ENCODE peak calls at places on chromosomes 16 and 17, in five cellular contexts. One of them, this sample, is unnamed.

GRCh38 chr17:5219536-5219935 is 15.1 kb downstream of the SCIMP start:
- DNase-seq in left ventricle myocardium inferior: no peak
- DNase-seq in dorsolateral prefrontal cortex: no peak
- DNase-seq in WERI-Rb-1: no peak
- DNase-seq in mucosa of descending colon: no peak
- DNase-seq in this sample: no peak

GRCh38 chr17:38898812-38899348 is 26.5 kb upstream of the LASP1NB start:
- DNase-seq in dorsolateral prefrontal cortex: no peak
- DNase-seq in left ventricle myocardium inferior: no peak
- DNase-seq in mucosa of descending colon: peak
- DNase-seq in WERI-Rb-1: no peak
- DNase-seq in this sample: no peak

GRCh38 chr16:49652441-49653175 is 203.3 kb downstream of the ZNF423 start:
- DNase-seq in mucosa of descending colon: peak
- DNase-seq in dorsolateral prefrontal cortex: no peak
- DNase-seq in left ventricle myocardium inferior: peak
- DNase-seq in WERI-Rb-1: no peak
- DNase-seq in this sample: no peak

GRCh38 chr16:2278956-2279800 is 11.3 kb upstream of the RNPS1 start:
- DNase-seq in WERI-Rb-1: peak
- DNase-seq in mucosa of descending colon: no peak
- DNase-seq in dorsolateral prefrontal cortex: peak
- DNase-seq in left ventricle myocardium inferior: no peak
- DNase-seq in this sample: no peak

GRCh38 chr17:298791-299450 is 53.7 kb downstream of the RPH3AL start:
- DNase-seq in mucosa of descending colon: no peak
- DNase-seq in left ventricle myocardium inferior: peak
- DNase-seq in WERI-Rb-1: no peak
- DNase-seq in dorsolateral prefrontal cortex: no peak
- DNase-seq in this sample: no peak

GRCh38 chr17:74513987-74514631 is 17.2 kb downstream of the CD300LB start:
- DNase-seq in left ventricle myocardium inferior: no peak
- DNase-seq in WERI-Rb-1: peak
- DNase-seq in dorsolateral prefrontal cortex: no peak
- DNase-seq in mucosa of descending colon: peak
- DNase-seq in this sample: peak

GRCh38 chr17:60134396-60135159 is 15.2 kb upstream of the CA4 start:
- DNase-seq in WERI-Rb-1: peak
- DNase-seq in mucosa of descending colon: peak
- DNase-seq in left ventricle myocardium inferior: no peak
- DNase-seq in dorsolateral prefrontal cortex: no peak
- DNase-seq in this sample: no peak

GRCh38 chr16:57998484-57998883 is 2.0 kb downstream of the ZNF319 start:
- DNase-seq in WERI-Rb-1: no peak
- DNase-seq in dorsolateral prefrontal cortex: no peak
- DNase-seq in mucosa of descending colon: peak
- DNase-seq in left ventricle myocardium inferior: peak
- DNase-seq in this sample: no peak

GRCh38 chr17:49214665-49215360 is 4.3 kb downstream of the ABI3 start:
- DNase-seq in WERI-Rb-1: no peak
- DNase-seq in dorsolateral prefrontal cortex: no peak
- DNase-seq in mucosa of descending colon: no peak
- DNase-seq in left ventricle myocardium inferior: no peak
- DNase-seq in this sample: no peak

GRCh38 chr17:38454528-38454927 is 26.3 kb downstream of the ARHGAP23 start:
- DNase-seq in mucosa of descending colon: peak
- DNase-seq in WERI-Rb-1: no peak
- DNase-seq in left ventricle myocardium inferior: peak
- DNase-seq in dorsolateral prefrontal cortex: peak
- DNase-seq in this sample: no peak

GRCh38 chr17:62995377-62995885 is 29.4 kb downstream of the TANC2 start:
- DNase-seq in dorsolateral prefrontal cortex: no peak
- DNase-seq in left ventricle myocardium inferior: no peak
- DNase-seq in mucosa of descending colon: peak
- DNase-seq in WERI-Rb-1: peak
- DNase-seq in this sample: no peak

GRCh38 chr17:82296511-82297279 is 20.7 kb downstream of the CD7 start:
- DNase-seq in left ventricle myocardium inferior: no peak
- DNase-seq in mucosa of descending colon: no peak
- DNase-seq in dorsolateral prefrontal cortex: no peak
- DNase-seq in WERI-Rb-1: no peak
- DNase-seq in this sample: no peak

GRCh38 chr16:14111713-14112538 is 40.8 kb downstream of the MRTFB start:
- DNase-seq in mucosa of descending colon: peak
- DNase-seq in WERI-Rb-1: no peak
- DNase-seq in dorsolateral prefrontal cortex: peak
- DNase-seq in left ventricle myocardium inferior: peak
- DNase-seq in this sample: no peak

GRCh38 chr16:27843800-27844199 is 219.7 kb downstream of the GSG1L start:
- DNase-seq in left ventricle myocardium inferior: no peak
- DNase-seq in mucosa of descending colon: no peak
- DNase-seq in dorsolateral prefrontal cortex: no peak
- DNase-seq in WERI-Rb-1: no peak
- DNase-seq in this sample: no peak

GRCh38 chr16:54347961-54348360 is 61.4 kb upstream of the IRX3 start:
- DNase-seq in mucosa of descending colon: peak
- DNase-seq in dorsolateral prefrontal cortex: no peak
- DNase-seq in left ventricle myocardium inferior: no peak
- DNase-seq in WERI-Rb-1: no peak
- DNase-seq in this sample: no peak

GRCh38 chr17:74778960-74779359 is 2.8 kb upstream of the NAT9 start:
- DNase-seq in dorsolateral prefrontal cortex: no peak
- DNase-seq in WERI-Rb-1: no peak
- DNase-seq in left ventricle myocardium inferior: no peak
- DNase-seq in mucosa of descending colon: no peak
- DNase-seq in this sample: no peak

GRCh38 chr16:89111263-89111662 is 17.6 kb downstream of the ACSF3 start:
- DNase-seq in WERI-Rb-1: no peak
- DNase-seq in mucosa of descending colon: no peak
- DNase-seq in left ventricle myocardium inferior: no peak
- DNase-seq in dorsolateral prefrontal cortex: no peak
- DNase-seq in this sample: no peak

GRCh38 chr16:11699234-11699894 is 31.1 kb downstream of the SNN start:
- DNase-seq in mucosa of descending colon: no peak
- DNase-seq in WERI-Rb-1: no peak
- DNase-seq in left ventricle myocardium inferior: no peak
- DNase-seq in dorsolateral prefrontal cortex: no peak
- DNase-seq in this sample: no peak

GRCh38 chr16:88714420-88715302 is 8.4 kb downstream of the CTU2 start:
- DNase-seq in left ventricle myocardium inferior: no peak
- DNase-seq in mucosa of descending colon: no peak
- DNase-seq in dorsolateral prefrontal cortex: no peak
- DNase-seq in WERI-Rb-1: no peak
- DNase-seq in this sample: no peak

GRCh38 chr16:31438414-31438813 is 4.2 kb downstream of the ZNF843 start:
- DNase-seq in left ventricle myocardium inferior: no peak
- DNase-seq in mucosa of descending colon: no peak
- DNase-seq in WERI-Rb-1: peak
- DNase-seq in dorsolateral prefrontal cortex: no peak
- DNase-seq in this sample: no peak

GRCh38 chr16:14564881-14565687 is 65.0 kb downstream of the PARN start:
- DNase-seq in left ventricle myocardium inferior: no peak
- DNase-seq in WERI-Rb-1: no peak
- DNase-seq in mucosa of descending colon: peak
- DNase-seq in dorsolateral prefrontal cortex: no peak
- DNase-seq in this sample: no peak

GRCh38 chr16:80046848-80047247 is 446.3 kb upstream of the MAF start:
- DNase-seq in left ventricle myocardium inferior: no peak
- DNase-seq in WERI-Rb-1: no peak
- DNase-seq in mucosa of descending colon: no peak
- DNase-seq in dorsolateral prefrontal cortex: no peak
- DNase-seq in this sample: no peak

GRCh38 chr17:82384730-82385429 is 13.3 kb downstream of the UTS2R start:
- DNase-seq in WERI-Rb-1: peak
- DNase-seq in left ventricle myocardium inferior: peak
- DNase-seq in dorsolateral prefrontal cortex: no peak
- DNase-seq in mucosa of descending colon: peak
- DNase-seq in this sample: peak

GRCh38 chr17:20999044-20999573 is 43.7 kb downstream of the USP22 start:
- DNase-seq in WERI-Rb-1: no peak
- DNase-seq in dorsolateral prefrontal cortex: no peak
- DNase-seq in left ventricle myocardium inferior: no peak
- DNase-seq in mucosa of descending colon: no peak
- DNase-seq in this sample: no peak

GRCh38 chr17:75036643-75037268 is 10.0 kb downstream of the ATP5PD start:
- DNase-seq in dorsolateral prefrontal cortex: peak
- DNase-seq in mucosa of descending colon: peak
- DNase-seq in WERI-Rb-1: no peak
- DNase-seq in left ventricle myocardium inferior: peak
- DNase-seq in this sample: no peak

GRCh38 chr17:1714488-1714979 is 4.4 kb upstream of the TLCD2 start:
- DNase-seq in left ventricle myocardium inferior: peak
- DNase-seq in WERI-Rb-1: peak
- DNase-seq in mucosa of descending colon: peak
- DNase-seq in dorsolateral prefrontal cortex: peak
- DNase-seq in this sample: peak

GRCh38 chr16:11914210-11914758 is 1.5 kb downstream of the GSPT1 start:
- DNase-seq in dorsolateral prefrontal cortex: no peak
- DNase-seq in WERI-Rb-1: no peak
- DNase-seq in left ventricle myocardium inferior: no peak
- DNase-seq in mucosa of descending colon: no peak
- DNase-seq in this sample: no peak

GRCh38 chr17:27554152-27554551 is 76.8 kb upstream of the LGALS9 start:
- DNase-seq in WERI-Rb-1: no peak
- DNase-seq in dorsolateral prefrontal cortex: no peak
- DNase-seq in left ventricle myocardium inferior: no peak
- DNase-seq in mucosa of descending colon: no peak
- DNase-seq in this sample: no peak

GRCh38 chr16:75038036-75038959 is 39.5 kb downstream of the ZNRF1 start:
- DNase-seq in WERI-Rb-1: no peak
- DNase-seq in left ventricle myocardium inferior: no peak
- DNase-seq in mucosa of descending colon: no peak
- DNase-seq in dorsolateral prefrontal cortex: no peak
- DNase-seq in this sample: no peak

GRCh38 chr17:44655983-44656700 is at the start of gene MEIOC:
- DNase-seq in WERI-Rb-1: peak
- DNase-seq in left ventricle myocardium inferior: no peak
- DNase-seq in dorsolateral prefrontal cortex: no peak
- DNase-seq in mucosa of descending colon: no peak
- DNase-seq in this sample: no peak

GRCh38 chr17:38958756-38959155 is 8.4 kb downstream of the FBXO47 start:
- DNase-seq in WERI-Rb-1: no peak
- DNase-seq in dorsolateral prefrontal cortex: no peak
- DNase-seq in mucosa of descending colon: no peak
- DNase-seq in left ventricle myocardium inferior: no peak
- DNase-seq in this sample: no peak

GRCh38 chr16:88331989-88332920 is 50.5 kb upstream of the ZNF469 start:
- DNase-seq in mucosa of descending colon: peak
- DNase-seq in WERI-Rb-1: no peak
- DNase-seq in dorsolateral prefrontal cortex: no peak
- DNase-seq in left ventricle myocardium inferior: no peak
- DNase-seq in this sample: no peak

GRCh38 chr17:59763861-59764260 is 56.4 kb downstream of the VMP1 start:
- DNase-seq in WERI-Rb-1: no peak
- DNase-seq in left ventricle myocardium inferior: no peak
- DNase-seq in mucosa of descending colon: no peak
- DNase-seq in dorsolateral prefrontal cortex: no peak
- DNase-seq in this sample: no peak

GRCh38 chr17:58278661-58279015 is 2.1 kb downstream of the MPO start:
- DNase-seq in mucosa of descending colon: no peak
- DNase-seq in dorsolateral prefrontal cortex: no peak
- DNase-seq in left ventricle myocardium inferior: peak
- DNase-seq in WERI-Rb-1: no peak
- DNase-seq in this sample: no peak
- TF ChIP-seq CTCF in mucosa of descending colon: no peak
- TF ChIP-seq CTCF in dorsolateral prefrontal cortex: no peak
- TF ChIP-seq CTCF in left ventricle myocardium inferior: no peak
- TF ChIP-seq CTCF in WERI-Rb-1: no peak
- TF ChIP-seq CTCF in this sample: no peak

GRCh38 chr16:30054451-30054850 is 11.1 kb upstream of the ALDOA start:
- DNase-seq in mucosa of descending colon: no peak
- DNase-seq in WERI-Rb-1: peak
- DNase-seq in left ventricle myocardium inferior: no peak
- DNase-seq in dorsolateral prefrontal cortex: no peak
- DNase-seq in this sample: no peak
- TF ChIP-seq CTCF in mucosa of descending colon: no peak
- TF ChIP-seq CTCF in WERI-Rb-1: no peak
- TF ChIP-seq CTCF in left ventricle myocardium inferior: no peak
- TF ChIP-seq CTCF in dorsolateral prefrontal cortex: no peak
- TF ChIP-seq CTCF in this sample: no peak

GRCh38 chr17:13003454-13003851 is 14.4 kb downstream of the ELAC2 start:
- DNase-seq in dorsolateral prefrontal cortex: no peak
- DNase-seq in WERI-Rb-1: no peak
- DNase-seq in mucosa of descending colon: no peak
- DNase-seq in left ventricle myocardium inferior: no peak
- DNase-seq in this sample: no peak
- TF ChIP-seq CTCF in dorsolateral prefrontal cortex: peak
- TF ChIP-seq CTCF in WERI-Rb-1: no peak
- TF ChIP-seq CTCF in mucosa of descending colon: no peak
- TF ChIP-seq CTCF in left ventricle myocardium inferior: peak
- TF ChIP-seq CTCF in this sample: peak

GRCh38 chr16:68086336-68086821 is 1.2 kb downstream of the NFATC3 start:
- DNase-seq in WERI-Rb-1: no peak
- DNase-seq in mucosa of descending colon: no peak
- DNase-seq in dorsolateral prefrontal cortex: no peak
- DNase-seq in left ventricle myocardium inferior: no peak
- DNase-seq in this sample: no peak

GRCh38 chr16:68083861-68084503 is 1.2 kb upstream of the NFATC3 start:
- DNase-seq in mucosa of descending colon: no peak
- DNase-seq in dorsolateral prefrontal cortex: no peak
- DNase-seq in WERI-Rb-1: no peak
- DNase-seq in left ventricle myocardium inferior: no peak
- DNase-seq in this sample: no peak

GRCh38 chr16:68083239-68083781 is 1.9 kb upstream of the NFATC3 start:
- DNase-seq in mucosa of descending colon: no peak
- DNase-seq in left ventricle myocardium inferior: no peak
- DNase-seq in WERI-Rb-1: no peak
- DNase-seq in dorsolateral prefrontal cortex: no peak
- DNase-seq in this sample: no peak

GRCh38 chr16:68085259-68086071 is at the start of gene NFATC3:
- DNase-seq in left ventricle myocardium inferior: peak
- DNase-seq in WERI-Rb-1: peak
- DNase-seq in dorsolateral prefrontal cortex: peak
- DNase-seq in mucosa of descending colon: peak
- DNase-seq in this sample: peak

DNA sequence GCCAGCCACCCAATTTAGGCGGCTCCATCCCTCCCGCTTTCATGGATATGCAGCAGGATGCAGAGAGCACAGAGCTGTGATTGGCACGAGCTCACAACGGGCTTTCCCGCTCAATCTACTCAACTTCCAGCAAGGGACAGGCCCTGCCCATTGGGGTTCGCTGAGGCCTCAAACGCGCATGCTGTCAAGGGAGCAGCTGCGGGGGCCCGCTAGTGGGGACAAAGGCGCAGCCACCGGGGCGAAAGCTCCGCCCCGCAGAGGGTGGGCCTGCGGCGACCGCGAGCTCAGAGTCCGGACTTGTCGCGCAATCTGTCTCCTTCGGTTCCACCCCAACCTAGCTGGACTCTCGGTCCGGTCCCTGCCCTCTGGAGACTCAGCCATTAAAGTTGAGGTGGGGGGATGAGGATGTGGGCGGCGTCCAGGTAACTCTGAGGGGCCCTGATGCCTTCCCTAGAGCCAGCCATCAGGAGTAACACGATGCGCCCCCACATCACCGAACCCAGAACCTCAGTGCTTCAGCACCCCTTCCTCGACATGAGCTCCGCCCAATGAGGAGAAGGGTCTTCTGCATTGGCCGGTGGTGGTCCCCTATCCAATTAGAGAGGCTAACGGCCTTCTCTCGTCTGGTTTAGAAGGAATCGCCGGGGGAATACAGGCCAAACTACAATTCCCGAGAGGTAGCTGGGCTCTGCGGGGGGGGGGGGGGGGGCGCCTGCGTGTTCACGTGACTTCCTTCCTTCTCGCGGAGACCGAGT is 489 bp upstream of the NFATC3 start:
- DNase-seq in WERI-Rb-1: peak
- DNase-seq in mucosa of descending colon: peak
- DNase-seq in left ventricle myocardium inferior: peak
- DNase-seq in dorsolateral prefrontal cortex: peak
- DNase-seq in this sample: peak
- TF ChIP-seq CTCF in WERI-Rb-1: peak
- TF ChIP-seq CTCF in mucosa of descending colon: no peak
- TF ChIP-seq CTCF in left ventricle myocardium inferior: peak
- TF ChIP-seq CTCF in dorsolateral prefrontal cortex: peak
- TF ChIP-seq CTCF in this sample: no peak

This sample was measured in mesothelial cell of epicardium.